ENCODE peak calls at places on chromosome 1, in seven cellular contexts. One of them, this sample, is unnamed.
A peak's percentile ranks its signal among the peaks of the same experiment; 100 is the strongest.

GRCh38 chr1:102790997-102791396 is 317.3 kb downstream of the COL11A1 start:
- DNase-seq in H54: no peak
- DNase-seq in activated CD4-positive, alpha-beta T cell treated with anti-CD3 and anti-CD28 coated beads, Interleukin-2, amount 10 ng/mL, durations not matched to agents 7 days and 5 days: no peak
- DNase-seq in activated CD4-positive, CD25-positive, alpha-beta regulatory T cell treated with anti-CD3 and anti-CD28 coated beads, Interleukin-2, amount 50 U/mL, for 72 hours: no peak
- DNase-seq in NCI-H1105: no peak
- DNase-seq in activated T-cell treated with anti-CD3 and anti-CD28 coated beads for 1 hour: no peak
- DNase-seq in progenitor cell of endocrine pancreas: no peak
- DNase-seq in this sample: no peak

GRCh38 chr1:207897188-207897587 is 13.7 kb downstream of the CD34 start:
- DNase-seq in activated T-cell treated with anti-CD3 and anti-CD28 coated beads for 1 hour: no peak
- DNase-seq in activated CD4-positive, CD25-positive, alpha-beta regulatory T cell treated with anti-CD3 and anti-CD28 coated beads, Interleukin-2, amount 50 U/mL, for 72 hours: no peak
- DNase-seq in progenitor cell of endocrine pancreas: no peak
- DNase-seq in activated CD4-positive, alpha-beta T cell treated with anti-CD3 and anti-CD28 coated beads, Interleukin-2, amount 10 ng/mL, durations not matched to agents 7 days and 5 days: no peak
- DNase-seq in H54: no peak
- DNase-seq in NCI-H1105: peak; percentile 11
- DNase-seq in this sample: no peak

GRCh38 chr1:200224315-200224714 is 185.5 kb downstream of the ZNF281 start:
- DNase-seq in activated CD4-positive, CD25-positive, alpha-beta regulatory T cell treated with anti-CD3 and anti-CD28 coated beads, Interleukin-2, amount 50 U/mL, for 72 hours: no peak
- DNase-seq in H54: no peak
- DNase-seq in progenitor cell of endocrine pancreas: no peak
- DNase-seq in NCI-H1105: no peak
- DNase-seq in activated CD4-positive, alpha-beta T cell treated with anti-CD3 and anti-CD28 coated beads, Interleukin-2, amount 10 ng/mL, durations not matched to agents 7 days and 5 days: no peak
- DNase-seq in activated T-cell treated with anti-CD3 and anti-CD28 coated beads for 1 hour: no peak
- DNase-seq in this sample: peak; percentile 46

GRCh38 chr1:204345425-204345824 is 14.3 kb downstream of the PLEKHA6 start:
- DNase-seq in activated CD4-positive, alpha-beta T cell treated with anti-CD3 and anti-CD28 coated beads, Interleukin-2, amount 10 ng/mL, durations not matched to agents 7 days and 5 days: no peak
- DNase-seq in progenitor cell of endocrine pancreas: no peak
- DNase-seq in activated CD4-positive, CD25-positive, alpha-beta regulatory T cell treated with anti-CD3 and anti-CD28 coated beads, Interleukin-2, amount 50 U/mL, for 72 hours: no peak
- DNase-seq in H54: no peak
- DNase-seq in activated T-cell treated with anti-CD3 and anti-CD28 coated beads for 1 hour: no peak
- DNase-seq in NCI-H1105: no peak
- DNase-seq in this sample: no peak

GRCh38 chr1:232613752-232614381 is 16.1 kb downstream of the SIPA1L2 start:
- DNase-seq in activated T-cell treated with anti-CD3 and anti-CD28 coated beads for 1 hour: no peak
- DNase-seq in NCI-H1105: no peak
- DNase-seq in H54: no peak
- DNase-seq in progenitor cell of endocrine pancreas: no peak
- DNase-seq in activated CD4-positive, CD25-positive, alpha-beta regulatory T cell treated with anti-CD3 and anti-CD28 coated beads, Interleukin-2, amount 50 U/mL, for 72 hours: no peak
- DNase-seq in activated CD4-positive, alpha-beta T cell treated with anti-CD3 and anti-CD28 coated beads, Interleukin-2, amount 10 ng/mL, durations not matched to agents 7 days and 5 days: no peak
- DNase-seq in this sample: no peak

GRCh38 chr1:119909890-119910596 is 13.7 kb upstream of the ADAM30 start:
- DNase-seq in NCI-H1105: no peak
- DNase-seq in activated CD4-positive, CD25-positive, alpha-beta regulatory T cell treated with anti-CD3 and anti-CD28 coated beads, Interleukin-2, amount 50 U/mL, for 72 hours: no peak
- DNase-seq in H54: no peak
- DNase-seq in activated CD4-positive, alpha-beta T cell treated with anti-CD3 and anti-CD28 coated beads, Interleukin-2, amount 10 ng/mL, durations not matched to agents 7 days and 5 days: no peak
- DNase-seq in activated T-cell treated with anti-CD3 and anti-CD28 coated beads for 1 hour: no peak
- DNase-seq in progenitor cell of endocrine pancreas: no peak
- DNase-seq in this sample: no peak

GRCh38 chr1:160644399-160644798 is 2.4 kb downstream of the SLAMF1 start:
- DNase-seq in activated CD4-positive, alpha-beta T cell treated with anti-CD3 and anti-CD28 coated beads, Interleukin-2, amount 10 ng/mL, durations not matched to agents 7 days and 5 days: no peak
- DNase-seq in H54: no peak
- DNase-seq in NCI-H1105: no peak
- DNase-seq in activated CD4-positive, CD25-positive, alpha-beta regulatory T cell treated with anti-CD3 and anti-CD28 coated beads, Interleukin-2, amount 50 U/mL, for 72 hours: no peak
- DNase-seq in progenitor cell of endocrine pancreas: no peak
- DNase-seq in activated T-cell treated with anti-CD3 and anti-CD28 coated beads for 1 hour: no peak
- DNase-seq in this sample: no peak

GRCh38 chr1:225454733-225455132 is 26.9 kb upstream of the LBR start:
- DNase-seq in progenitor cell of endocrine pancreas: no peak
- DNase-seq in activated CD4-positive, CD25-positive, alpha-beta regulatory T cell treated with anti-CD3 and anti-CD28 coated beads, Interleukin-2, amount 50 U/mL, for 72 hours: peak; percentile 56
- DNase-seq in NCI-H1105: no peak
- DNase-seq in activated T-cell treated with anti-CD3 and anti-CD28 coated beads for 1 hour: no peak
- DNase-seq in activated CD4-positive, alpha-beta T cell treated with anti-CD3 and anti-CD28 coated beads, Interleukin-2, amount 10 ng/mL, durations not matched to agents 7 days and 5 days: no peak
- DNase-seq in H54: peak; percentile 77
- DNase-seq in this sample: no peak

GRCh38 chr1:90964444-90965035 is 57.3 kb downstream of the ZNF644 start:
- DNase-seq in H54: no peak
- DNase-seq in activated T-cell treated with anti-CD3 and anti-CD28 coated beads for 1 hour: no peak
- DNase-seq in activated CD4-positive, CD25-positive, alpha-beta regulatory T cell treated with anti-CD3 and anti-CD28 coated beads, Interleukin-2, amount 50 U/mL, for 72 hours: no peak
- DNase-seq in NCI-H1105: peak; percentile 33
- DNase-seq in progenitor cell of endocrine pancreas: no peak
- DNase-seq in activated CD4-positive, alpha-beta T cell treated with anti-CD3 and anti-CD28 coated beads, Interleukin-2, amount 10 ng/mL, durations not matched to agents 7 days and 5 days: no peak
- DNase-seq in this sample: no peak